ENCODE peak calls at places on chromosomes 2 and 18, in four cellular contexts. E is neural progenitor cell, X is endodermal cell, N is tibial artery. C is an unnamed sample.

GRCh38 chr2:15559800-15560403 is 1.2 kb downstream of the NBAS start:
- DNase-seq in E (no peak), X (no peak), N (no peak), C (no peak)

GRCh38 chr2:145736901-145737300 is 1217.0 kb upstream of the ZEB2 start:
- DNase-seq in E (no peak), X (no peak), N (no peak), C (peak)

GRCh38 chr2:235594041-235594440 is 100.2 kb downstream of the AGAP1 start:
- DNase-seq in E (peak), X (no peak), N (no peak), C (peak)

GRCh38 chr2:162928356-162928755 is 89.8 kb upstream of the KCNH7 start:
- DNase-seq in N (no peak), X (no peak), E (no peak), C (no peak)

GRCh38 chr18:74596959-74597661 is 560 bp upstream of the ZNF407 start:
- DNase-seq in X (peak), E (peak), N (peak), C (peak)

GRCh38 chr18:79917351-79918088 is 33.9 kb downstream of the SLC66A2 start:
- DNase-seq in N (peak), X (peak), E (no peak), C (no peak)

GRCh38 chr18:48547456-48548403 is 8.9 kb downstream of the CTIF start:
- DNase-seq in E (no peak), N (peak), X (peak), C (peak)

GRCh38 chr2:17573806-17574175 is 33.3 kb downstream of the VSNL1 start:
- DNase-seq in N (no peak), X (no peak), E (no peak), C (no peak)

GRCh38 chr18:24514439-24514838 is 54.0 kb downstream of the HRH4 start:
- DNase-seq in E (peak), N (no peak), X (peak), C (peak)

GRCh38 chr2:60213865-60214657 is 339.4 kb downstream of the BCL11A start:
- DNase-seq in X (no peak), N (no peak), E (peak), C (no peak)

GRCh38 chr2:176552456-176553135 is 283.4 kb downstream of the MTX2 start:
- DNase-seq in X (no peak), N (no peak), E (no peak), C (peak)

GRCh38 chr18:45962461-45962860 is 4.7 kb downstream of the EPG5 start:
- DNase-seq in X (no peak), N (no peak), E (no peak), C (peak)

GRCh38 chr2:102267774-102268173 is 43.6 kb upstream of the IL1RL1 start:
- DNase-seq in E (no peak), N (no peak), X (no peak), C (no peak)

GRCh38 chr2:102273619-102274211 is 37.6 kb upstream of the IL1RL1 start:
- DNase-seq in E (no peak), N (no peak), X (no peak), C (peak)

GRCh38 chr2:102268529-102269524 is 42.5 kb upstream of the IL1RL1 start:
- DNase-seq in E (no peak), N (no peak), X (no peak), C (peak)

GRCh38 chr2:102276549-102277201 is 34.7 kb upstream of the IL1RL1 start:
- DNase-seq in E (no peak), X (no peak), N (no peak), C (no peak)

GRCh38 chr2:102271844-102272243 is 39.5 kb upstream of the IL1RL1 start:
- DNase-seq in E (no peak), X (no peak), N (no peak), C (no peak)
- H3K4me3 ChIP-seq in E (no peak), X (no peak), N (no peak), C (no peak)

DNA sequence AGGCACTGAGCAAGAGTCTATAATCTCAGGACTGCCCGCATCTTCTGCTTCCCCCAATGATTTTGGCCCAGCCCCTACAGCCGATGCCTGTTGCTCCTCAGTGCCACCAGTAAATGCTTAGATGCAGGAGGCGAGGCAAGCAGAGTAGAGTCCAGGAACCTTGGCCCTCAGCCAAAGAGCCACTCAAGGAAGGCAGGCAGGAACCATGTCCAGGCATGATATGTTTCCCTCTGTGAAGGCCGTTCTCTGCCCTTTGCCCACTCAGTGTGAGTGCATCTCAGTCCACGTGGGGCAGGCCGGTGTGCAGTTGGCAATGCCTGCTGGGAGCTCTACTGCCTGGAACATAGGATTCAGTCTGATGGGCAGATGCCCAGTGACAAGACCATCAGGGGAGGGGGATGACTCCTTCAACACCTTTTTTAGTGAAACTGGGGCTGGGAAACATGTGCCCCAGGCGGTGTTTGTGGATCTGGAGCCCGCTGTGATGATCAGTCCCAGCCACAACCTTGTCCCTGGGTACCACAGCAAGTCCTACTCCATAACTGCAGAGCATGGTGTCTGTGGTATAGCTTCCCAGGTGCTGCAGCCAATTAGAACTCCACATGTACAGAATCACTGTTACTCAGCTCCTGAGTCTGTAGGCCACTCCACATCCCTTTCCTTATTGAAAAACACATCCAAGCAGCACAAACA is 9.7 kb upstream of the DNAJB2 start:
- DNase-seq in N (no peak), X (no peak), E (no peak), C (no peak)
- TF ChIP-seq CTCF in N (no peak), X (no peak), E (no peak), C (no peak)

DNA sequence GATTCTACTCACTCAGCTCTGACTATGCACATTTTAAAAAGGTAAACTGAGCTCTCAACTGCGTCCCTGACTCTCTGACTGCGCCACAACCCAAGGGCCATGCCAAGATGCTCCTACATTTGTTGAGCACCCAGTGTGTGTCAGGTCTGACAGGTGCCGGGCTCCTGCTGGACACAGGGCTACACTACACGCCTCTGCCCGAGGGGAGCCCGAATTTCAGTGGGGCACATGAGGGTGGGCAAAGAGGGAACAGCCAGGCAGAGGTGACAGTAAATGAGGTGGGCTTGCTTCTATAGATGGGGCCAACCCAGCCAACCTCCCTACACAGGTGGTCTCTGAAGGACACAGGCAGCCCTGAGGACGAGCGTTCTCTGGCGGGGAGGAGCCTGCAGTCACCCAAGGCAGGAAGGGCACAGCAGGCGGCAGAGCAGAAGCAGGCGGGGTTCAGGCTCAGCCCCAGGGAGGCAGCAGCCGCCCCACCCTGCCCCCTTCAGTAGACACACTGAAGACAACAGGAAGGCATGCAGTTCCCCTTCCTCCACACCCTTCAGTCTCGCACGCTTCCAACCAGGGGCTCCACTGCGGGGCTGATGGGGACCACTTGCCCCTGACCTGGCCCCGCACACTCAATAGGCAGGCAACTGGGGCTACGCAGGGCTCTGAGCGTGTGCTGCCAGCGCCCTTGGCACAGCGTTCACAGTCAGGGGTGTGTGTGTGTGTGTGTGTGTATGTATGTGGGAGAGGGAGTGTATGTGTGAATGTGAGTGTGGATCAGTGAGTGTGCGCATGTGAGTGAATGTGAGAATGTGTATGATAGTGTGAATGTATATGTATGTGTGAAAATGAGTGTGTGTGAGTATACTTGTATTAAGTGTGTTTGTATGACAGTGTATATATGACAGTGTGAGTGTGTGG is 98.4 kb downstream of the UXS1 start:
- DNase-seq in X (peak), N (no peak), E (no peak), C (no peak)
- H3K4me3 ChIP-seq in X (no peak), N (no peak), E (no peak), C (no peak)

DNA sequence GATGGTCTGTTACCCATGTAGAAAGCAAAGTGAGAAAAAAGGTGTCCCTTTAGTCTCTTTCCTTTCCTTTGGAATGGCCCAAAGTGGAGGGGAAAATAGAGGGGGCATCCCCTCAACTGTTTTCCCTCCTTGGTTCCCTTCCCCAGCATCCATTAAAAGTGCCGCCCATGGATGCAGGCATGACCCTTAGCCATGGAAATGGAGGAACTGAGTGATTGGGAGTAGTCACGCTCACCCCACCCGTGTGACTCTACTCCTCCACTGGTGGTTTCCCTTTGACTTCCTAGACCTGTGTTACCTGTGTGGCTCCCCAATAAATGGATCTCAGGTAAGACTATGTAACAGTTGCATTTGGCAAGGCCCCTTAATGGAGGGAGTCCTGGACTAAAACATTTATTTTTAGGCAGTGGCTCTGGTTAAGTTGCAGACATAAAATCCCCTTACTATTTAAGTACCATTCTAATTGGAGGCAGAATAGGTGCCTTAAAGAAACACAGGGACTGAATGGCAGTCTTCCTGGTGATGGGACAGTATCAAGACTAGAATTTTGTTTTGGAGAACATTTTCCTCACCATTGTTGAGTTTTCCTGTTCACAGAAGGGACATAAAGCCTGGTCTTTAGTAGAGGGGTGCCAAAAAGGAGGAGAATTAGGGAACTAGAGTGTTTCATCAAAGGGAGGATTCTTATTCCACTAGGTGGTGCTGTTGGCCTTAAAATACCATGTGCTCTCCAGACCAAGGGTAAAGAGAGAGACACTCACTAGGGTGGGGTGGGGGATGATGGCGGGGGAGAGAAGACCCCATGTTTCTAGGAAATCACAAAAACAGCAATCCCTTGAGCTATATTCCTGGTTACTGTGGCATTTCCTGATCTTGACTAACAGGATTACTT is 25.7 kb upstream of the PLA2R1 start:
- DNase-seq in E (peak), X (no peak), N (no peak), C (peak)
- TF ChIP-seq CTCF in E (peak), X (peak), N (no peak), C (peak)

GRCh38 chr2:26175191-26175715 is 2.4 kb downstream of the GAREM2 start:
- DNase-seq in E (no peak), X (peak), N (no peak), C (no peak)

GRCh38 chr2:26174691-26175181 is 1.8 kb downstream of the GAREM2 start:
- DNase-seq in X (peak), E (no peak), N (no peak), C (no peak)

GRCh38 chr2:26172866-26173595 is at the start of gene GAREM2:
- DNase-seq in E (peak), N (no peak), X (peak), C (no peak)

GRCh38 chr2:26172189-26172865 is 561 bp upstream of the GAREM2 start:
- DNase-seq in X (peak), N (peak), E (no peak), C (no peak)

DNA sequence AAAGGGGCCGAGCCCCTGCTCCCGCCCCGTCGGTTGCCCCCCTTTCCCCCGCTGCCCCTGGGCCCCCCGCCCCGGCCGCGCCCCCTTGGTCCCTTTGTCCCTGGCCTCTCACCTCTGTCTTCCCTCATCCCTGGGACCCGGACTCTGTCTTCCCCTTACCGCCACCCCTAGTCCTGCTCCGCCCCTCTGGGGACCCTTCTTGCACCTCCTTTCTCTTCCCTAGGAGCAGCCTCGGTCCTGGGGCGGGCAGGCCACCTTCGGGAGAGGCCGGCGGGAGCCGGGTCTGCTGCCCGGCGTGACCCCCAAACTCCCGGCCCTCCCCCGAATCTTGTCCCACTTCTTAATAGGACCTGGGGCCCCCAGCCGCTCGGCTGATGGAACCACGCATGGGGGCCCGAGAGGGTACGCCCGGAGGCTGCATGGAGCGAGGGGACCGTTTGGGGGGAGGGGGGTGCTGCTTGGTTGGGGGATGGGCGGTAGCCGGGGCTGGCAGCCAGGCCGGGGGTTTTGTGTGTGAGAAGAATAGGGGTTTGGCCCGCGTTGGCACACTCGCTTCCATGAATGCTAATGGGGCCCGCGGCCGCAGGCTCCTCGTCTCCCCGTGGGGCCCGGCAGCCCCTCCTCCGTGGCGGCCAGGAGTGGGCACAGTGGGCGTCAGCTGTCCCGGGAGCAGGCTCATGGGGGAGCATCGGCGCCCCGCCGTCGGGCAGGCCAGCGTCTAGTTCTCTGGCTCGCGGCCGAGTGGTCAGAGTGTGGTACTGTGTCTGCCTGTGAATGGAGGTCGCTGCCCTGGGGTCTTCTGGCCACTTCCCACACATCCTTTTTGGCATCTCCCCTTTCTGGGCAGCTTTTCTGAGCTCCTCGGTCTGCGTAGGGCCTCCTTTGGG is 951 bp downstream of the GAREM2 start:
- DNase-seq in X (peak), N (no peak), E (peak), C (no peak)
- H3K4me3 ChIP-seq in X (peak), N (peak), E (peak), C (no peak)